ENCODE peak calls at places on chromosomes 5 and 9, in six cellular contexts. F is memory B cell, S is smooth muscle cell of the brain vasculature, N is PC-9, C is uterus, U is heart right ventricle. Q is an unnamed sample.

GRCh38 chr5:94830520-94830919 is 212.1 kb downstream of the SLF1 start:
- DNase-seq in S (no peak), C (no peak), F (no peak), U (no peak), N (no peak), Q (no peak)

GRCh38 chr5:104513194-104513602 is 950.6 kb upstream of the NUDT12 start:
- DNase-seq in N (peak), U (no peak), F (no peak), C (no peak), S (no peak), Q (peak)

GRCh38 chr5:170508660-170509322 is 5.0 kb downstream of the KCNIP1 start:
- DNase-seq in N (no peak), S (no peak), U (no peak), C (no peak), F (no peak), Q (no peak)

GRCh38 chr5:177325868-177326381 is 14.2 kb upstream of the MXD3 start:
- DNase-seq in C (no peak), N (peak), F (no peak), S (no peak), U (no peak), Q (no peak)

GRCh38 chr5:131379723-131380122 is 115.9 kb downstream of the CDC42SE2 start:
- DNase-seq in C (no peak), S (no peak), F (peak), N (no peak), U (peak), Q (no peak)

GRCh38 chr5:128350705-128351104 is 187.3 kb downstream of the FBN2 start:
- DNase-seq in S (no peak), U (no peak), C (no peak), N (no peak), F (no peak), Q (no peak)

GRCh38 chr9:3993783-3994182 is 306.1 kb downstream of the GLIS3 start:
- DNase-seq in C (no peak), U (no peak), S (no peak), N (no peak), F (no peak), Q (no peak)

GRCh38 chr5:55383254-55383653 is 75.5 kb downstream of the MTREX start:
- DNase-seq in U (no peak), F (no peak), S (no peak), N (no peak), C (no peak), Q (no peak)

GRCh38 chr9:71353723-71354122 is 232.3 kb upstream of the TRPM3 start:
- DNase-seq in U (no peak), F (no peak), N (no peak), C (no peak), S (no peak), Q (no peak)

GRCh38 chr5:78738693-78739300 is 90.2 kb upstream of the LHFPL2 start:
- DNase-seq in C (no peak), F (no peak), U (no peak), S (no peak), N (no peak), Q (no peak)